ENCODE peak calls at places on chromosomes 6 and 20, in four cellular contexts. Y, R, A and O are unnamed samples.

GRCh38 chr6:107045733-107046312 is 17.8 kb downstream of the MTRES1 start:
- DNase-seq in A (no peak), R (no peak), Y (no peak), O (no peak)

GRCh38 chr6:154995241-154996162 is at the start of gene TIAM2:
- DNase-seq in Y (peak; percentile 61), R (no peak), A (no peak), O (peak; percentile 4)

GRCh38 chr6:128491041-128491642 is 29.3 kb downstream of the PTPRK start:
- DNase-seq in R (no peak), Y (no peak), A (no peak), O (no peak)

GRCh38 chr20:32959351-32960221 is 44.6 kb downstream of the SUN5 start:
- DNase-seq in A (no peak), Y (no peak), R (no peak), O (no peak)

GRCh38 chr6:46005254-46005653 is 10.4 kb downstream of the CLIC5 start:
- DNase-seq in R (no peak), Y (no peak), A (no peak), O (no peak)

GRCh38 chr20:26208296-26209091 is 511.8 kb upstream of the ZNF337 start:
- DNase-seq in R (no peak), A (no peak), Y (no peak), O (no peak)

GRCh38 chr6:54681987-54682386 is 164.6 kb upstream of the FAM83B start:
- DNase-seq in R (no peak), Y (peak; percentile 54), A (no peak), O (no peak)

GRCh38 chr6:45743028-45743615 is 272.5 kb downstream of the CLIC5 start:
- DNase-seq in R (no peak), A (no peak), Y (peak; percentile 11), O (no peak)

GRCh38 chr6:125668071-125668470 is 81.4 kb upstream of the HEY2 start:
- DNase-seq in A (no peak), Y (no peak), R (no peak), O (no peak)

GRCh38 chr6:113574147-113574546 is 283.0 kb upstream of the MARCKS start:
- DNase-seq in R (no peak), A (no peak), Y (no peak), O (no peak)

GRCh38 chr6:121522265-121522664 is 86.8 kb downstream of the GJA1 start:
- DNase-seq in R (no peak), Y (peak; percentile 89), A (peak; percentile 45), O (no peak)

GRCh38 chr20:35901678-35902544 is 52.4 kb downstream of the SCAND1 start:
- DNase-seq in A (no peak), Y (peak; percentile 84), R (no peak), O (no peak)

GRCh38 chr20:19129976-19130612 is 82.3 kb upstream of the SLC24A3 start:
- DNase-seq in R (no peak), Y (no peak), A (no peak), O (no peak)

GRCh38 chr6:42970859-42971612 is 7.9 kb downstream of the PEX6 start:
- DNase-seq in R (no peak), Y (peak; percentile 36), A (no peak), O (no peak)

GRCh38 chr6:4670824-4671409 is 105.3 kb upstream of the CDYL start:
- DNase-seq in R (no peak), A (no peak), Y (no peak), O (no peak)

GRCh38 chr6:31336872-31337496 is 20.0 kb downstream of the HLA-B start:
- DNase-seq in R (no peak), A (no peak), Y (no peak), O (no peak)

GRCh38 chr6:125205931-125206330 is 52.4 kb downstream of the TPD52L1 start:
- DNase-seq in Y (no peak), A (no peak), R (no peak), O (no peak)

GRCh38 chr20:64055893-64056638 is 6.6 kb upstream of the SOX18 start:
- DNase-seq in Y (no peak), R (no peak), A (no peak), O (no peak)

GRCh38 chr6:1436334-1437306 is 47.2 kb downstream of the FOXF2 start:
- DNase-seq in A (no peak), R (peak; percentile 12), Y (peak; percentile 93), O (peak; percentile 52)

GRCh38 chr20:46089076-46089337 is 755 bp downstream of the NCOA5 start:
- DNase-seq in A (no peak), R (no peak), Y (no peak), O (no peak)

GRCh38 chr20:21956591-21956990 is 251.1 kb downstream of the PAX1 start:
- DNase-seq in A (no peak), R (no peak), Y (no peak), O (no peak)

GRCh38 chr6:138302554-138302953 is 75.2 kb upstream of the SMIM28 start:
- DNase-seq in Y (no peak), R (no peak), A (no peak), O (no peak)

GRCh38 chr6:46502486-46503119 is 11.4 kb upstream of the RCAN2 start:
- DNase-seq in Y (peak; percentile 24), R (no peak), A (peak; percentile 77), O (no peak)

GRCh38 chr6:148681666-148682065 is 65.2 kb upstream of the UST start:
- DNase-seq in Y (peak; percentile 49), R (no peak), A (no peak), O (no peak)